ENCODE peak calls at places on chromosomes 2 and 18, in five cellular contexts. M is D341Med, R is AG09319, I is psoas muscle, O is Calu3. G is an unnamed sample.

GRCh38 chr18:54240629-54241107 is 16.2 kb upstream of the MBD2 start:
- DNase-seq in I (peak), R (no peak), M (no peak), O (no peak), G (no peak)

GRCh38 chr18:40004246-40004645 is 1950.8 kb upstream of the PIK3C3 start:
- DNase-seq in O (no peak), I (no peak), M (no peak), R (no peak), G (peak)

GRCh38 chr2:122273785-122274419 is 518.5 kb downstream of the TSN start:
- DNase-seq in O (no peak), R (no peak), I (no peak), M (no peak), G (no peak)

GRCh38 chr18:60017371-60017770 is 117.6 kb downstream of the PMAIP1 start:
- DNase-seq in R (no peak), M (no peak), O (no peak), I (no peak), G (no peak)

GRCh38 chr2:39304729-39305128 is 61.0 kb upstream of the CDKL4 start:
- DNase-seq in O (no peak), I (no peak), R (no peak), M (no peak), G (no peak)

GRCh38 chr2:95380280-95380679 is 22.2 kb upstream of the FAHD2A start:
- DNase-seq in O (no peak), M (no peak), R (no peak), I (no peak), G (no peak)

GRCh38 chr18:51340332-51340731 is 142.9 kb upstream of the MEX3C start:
- DNase-seq in I (no peak), M (no peak), O (no peak), R (no peak), G (no peak)

GRCh38 chr18:48904086-48904485 is 46.7 kb downstream of the SMAD7 start:
- DNase-seq in O (no peak), M (no peak), R (no peak), I (no peak), G (no peak)

GRCh38 chr2:132617989-132618388 is 52.0 kb downstream of the LYPD1 start:
- DNase-seq in M (no peak), I (no peak), R (no peak), O (no peak), G (no peak)